ENCODE peak calls at places on chromosomes 6 and 20, in seven cellular contexts. P, X, Q, R, A, T and I are unnamed samples.
A peak's percentile ranks its signal among the peaks of the same experiment; 100 is the strongest.

GRCh38 chr6:16769131-16769985 is 8.1 kb upstream of the ATXN1 start:
- DNase-seq in T (peak; percentile 84), R (peak; percentile 39), X (peak; percentile 94), A (no peak), P (no peak), Q (peak; percentile 77), I (peak; percentile 91)

GRCh38 chr20:6657904-6658303 is 109.6 kb upstream of the BMP2 start:
- DNase-seq in X (no peak), R (no peak), A (no peak), P (no peak), Q (no peak), T (no peak), I (no peak)

GRCh38 chr20:50675671-50676376 is 15.5 kb downstream of the RIPOR3 start:
- DNase-seq in Q (no peak), R (peak; percentile 93), P (no peak), T (no peak), A (no peak), X (no peak), I (no peak)

GRCh38 chr6:118514689-118515088 is 33.4 kb upstream of the PLN start:
- DNase-seq in A (no peak), X (no peak), T (no peak), Q (no peak), R (no peak), P (no peak), I (no peak)

GRCh38 chr6:33207569-33208088 is 671 bp upstream of the RING1 start:
- DNase-seq in P (peak; percentile 32), X (peak; percentile 47), T (peak; percentile 57), Q (peak; percentile 54), R (no peak), A (no peak), I (peak; percentile 55)

GRCh38 chr6:41371992-41372525 is 36.7 kb downstream of the NCR2 start:
- DNase-seq in P (no peak), A (no peak), T (peak; percentile 15), R (no peak), Q (no peak), X (peak; percentile 20), I (peak; percentile 24)

GRCh38 chr6:111563581-111563980 is 42.1 kb downstream of the TRAF3IP2 start:
- DNase-seq in Q (no peak), R (no peak), T (no peak), P (no peak), X (no peak), A (no peak), I (no peak)

GRCh38 chr20:50193851-50194830 is 3.5 kb downstream of the CEBPB start:
- DNase-seq in A (no peak), R (no peak), T (peak; percentile 41), P (no peak), X (no peak), Q (no peak), I (peak; percentile 9)

GRCh38 chr6:5302995-5303622 is 41.8 kb downstream of the FARS2 start:
- DNase-seq in R (peak; percentile 73), T (no peak), X (peak; percentile 85), A (no peak), P (peak; percentile 59), Q (peak; percentile 39), I (peak; percentile 30)

GRCh38 chr20:44516491-44516890 is 5.4 kb downstream of the SERINC3 start:
- DNase-seq in R (no peak), X (no peak), T (no peak), Q (no peak), A (no peak), P (no peak), I (no peak)

GRCh38 chr6:7545509-7546369 is 4.3 kb downstream of the DSP start:
- DNase-seq in R (no peak), A (no peak), T (no peak), Q (no peak), X (peak; percentile 76), P (no peak), I (no peak)

GRCh38 chr20:48205281-48205782 is 420.1 kb upstream of the SULF2 start:
- DNase-seq in Q (no peak), T (no peak), P (no peak), X (no peak), R (no peak), A (no peak), I (no peak)

GRCh38 chr20:36390719-36391415 is 84.7 kb downstream of the DLGAP4 start:
- DNase-seq in P (no peak), R (no peak), A (no peak), T (no peak), Q (no peak), X (no peak), I (no peak)

GRCh38 chr6:21087188-21087587 is 506.4 kb upstream of the SOX4 start:
- DNase-seq in Q (no peak), P (no peak), A (no peak), T (no peak), R (no peak), X (no peak), I (no peak)

GRCh38 chr6:40807484-40807883 is 220.3 kb upstream of the LRFN2 start:
- DNase-seq in P (no peak), Q (no peak), A (no peak), T (no peak), R (no peak), X (peak; percentile 62), I (no peak)

GRCh38 chr6:80638222-80639055 is 532.0 kb downstream of the BCKDHB start:
- DNase-seq in X (peak; percentile 90), T (peak; percentile 97), A (peak; percentile 71), R (peak; percentile 11), P (no peak), Q (peak; percentile 60), I (peak; percentile 97)

GRCh38 chr6:38612386-38612965 is 27.3 kb downstream of the BTBD9 start:
- DNase-seq in T (peak; percentile 72), A (peak; percentile 21), X (peak; percentile 38), P (no peak), R (no peak), Q (no peak), I (peak; percentile 33)

GRCh38 chr20:61942526-61942925 is 123.2 kb downstream of the TAF4 start:
- DNase-seq in P (no peak), T (no peak), A (no peak), X (no peak), R (no peak), Q (no peak), I (no peak)

GRCh38 chr20:36261389-36262105 is 25.3 kb downstream of the AAR2 start:
- DNase-seq in T (no peak), Q (no peak), P (no peak), X (no peak), A (no peak), R (no peak), I (no peak)

GRCh38 chr6:137728386-137729349 is 138.4 kb upstream of the TNFAIP3 start:
- DNase-seq in X (peak; percentile 98), P (no peak), A (peak; percentile 54), R (peak; percentile 92), Q (peak; percentile 35), T (peak; percentile 78), I (peak; percentile 62)

GRCh38 chr6:143328885-143329284 is 121.6 kb downstream of the ADAT2 start:
- DNase-seq in P (no peak), T (no peak), Q (no peak), R (no peak), X (peak; percentile 97), A (no peak), I (no peak)

GRCh38 chr6:116221067-116221466 is 32.8 kb downstream of the TSPYL4 start:
- DNase-seq in X (peak; percentile 52), P (no peak), R (no peak), T (no peak), Q (no peak), A (no peak), I (no peak)

GRCh38 chr20:10660661-10661060 is 13.1 kb downstream of the JAG1 start:
- DNase-seq in T (no peak), Q (no peak), A (no peak), R (no peak), P (no peak), X (no peak), I (no peak)
- H3K4me3 ChIP-seq in T (no peak overlapping the region), Q (no peak overlapping the region), A (no peak overlapping the region), R (no peak overlapping the region), P (no peak overlapping the region), X (no peak overlapping the region), I (no peak overlapping the region)

GRCh38 chr6:131378874-131379273 is 194.2 kb upstream of the ARG1 start:
- DNase-seq in R (no peak), X (no peak), A (no peak), T (no peak), P (no peak), Q (no peak), I (no peak)

GRCh38 chr6:131381694-131382093 is 191.3 kb upstream of the ARG1 start:
- DNase-seq in P (no peak), R (no peak), A (no peak), T (peak; percentile 8), X (no peak), Q (no peak), I (no peak)

GRCh38 chr6:131381052-131381451 is 192.0 kb upstream of the ARG1 start:
- DNase-seq in A (no peak), P (no peak), Q (no peak), T (no peak), X (no peak), R (no peak), I (no peak)

GRCh38 chr6:131382646-131383045 is 190.4 kb upstream of the ARG1 start:
- DNase-seq in X (no peak), P (no peak), Q (no peak), A (no peak), T (no peak), R (no peak), I (no peak)

GRCh38 chr6:131379951-131380350 is 193.1 kb upstream of the ARG1 start:
- DNase-seq in T (peak; percentile 27), R (no peak), Q (no peak), A (peak; percentile 8), P (no peak), X (peak; percentile 45), I (peak; percentile 87)
- TF ChIP-seq CTCF in T (no peak), R (no peak), Q (no peak), A (no peak), P (no peak), X (no peak), I (no peak)

GRCh38 chr6:51513891-51514290 is 573.5 kb downstream of the PKHD1 start:
- DNase-seq in R (no peak), T (no peak), P (no peak), X (peak; percentile 53), Q (no peak), A (no peak), I (no peak)

GRCh38 chr6:51514396-51515051 is 572.9 kb downstream of the PKHD1 start:
- DNase-seq in Q (no peak), X (peak; percentile 95), A (no peak), T (no peak), P (no peak), R (no peak), I (peak; percentile 32)

GRCh38 chr6:51515052-51515402 is 572.4 kb downstream of the PKHD1 start:
- DNase-seq in P (no peak), T (no peak), R (no peak), A (no peak), X (peak; percentile 66), Q (no peak), I (no peak)

GRCh38 chr6:51509597-51509996 is 577.8 kb downstream of the PKHD1 start:
- DNase-seq in T (no peak), Q (no peak), X (no peak), P (no peak), R (no peak), A (no peak), I (no peak)

GRCh38 chr6:51511081-51511480 is 576.3 kb downstream of the PKHD1 start:
- DNase-seq in T (no peak), P (no peak), X (no peak), Q (no peak), R (no peak), A (no peak), I (peak; percentile 13)
- H3K4me3 ChIP-seq in T (no peak overlapping the region), P (no peak overlapping the region), X (no peak overlapping the region), Q (no peak overlapping the region), R (no peak overlapping the region), A (no peak overlapping the region), I (no peak overlapping the region)

GRCh38 chr6:105748737-105749161 is 337.4 kb upstream of the PRDM1 start:
- DNase-seq in T (peak; percentile 19), R (no peak), X (peak; percentile 77), P (no peak), Q (peak; percentile 38), A (peak; percentile 33), I (no peak)
- TF ChIP-seq CTCF in T (no peak), R (no peak), X (no peak), P (no peak), Q (no peak), A (peak; percentile 8), I (no peak)